ENCODE peak calls at places on chromosomes 12 and 14, in nine cellular contexts. One of them, this sample, is unnamed.

GRCh38 chr14:76772300-76773187 is 11.3 kb downstream of the VASH1 start:
- DNase-seq in cerebellar cortex: no peak
- DNase-seq in WTC11: no peak
- DNase-seq in T47D: no peak
- DNase-seq in hepatic stellate cell: peak
- DNase-seq in caudate nucleus: no peak
- DNase-seq in EL: peak
- DNase-seq in NCI-H226: peak
- DNase-seq in heart right ventricle: peak
- DNase-seq in this sample: peak

GRCh38 chr14:73759183-73759713 is 45.1 kb upstream of the PNMA1 start:
- DNase-seq in cerebellar cortex: peak
- DNase-seq in WTC11: no peak
- DNase-seq in T47D: peak
- DNase-seq in hepatic stellate cell: peak
- DNase-seq in caudate nucleus: no peak
- DNase-seq in EL: peak
- DNase-seq in NCI-H226: peak
- DNase-seq in heart right ventricle: peak
- DNase-seq in this sample: peak

GRCh38 chr14:54207476-54207875 is 189.3 kb upstream of the CDKN3 start:
- DNase-seq in cerebellar cortex: no peak
- DNase-seq in WTC11: no peak
- DNase-seq in T47D: no peak
- DNase-seq in hepatic stellate cell: no peak
- DNase-seq in caudate nucleus: no peak
- DNase-seq in EL: peak
- DNase-seq in NCI-H226: peak
- DNase-seq in heart right ventricle: no peak
- DNase-seq in this sample: no peak

GRCh38 chr12:123808167-123808566 is 46.1 kb downstream of the DNAH10 start:
- DNase-seq in cerebellar cortex: no peak
- DNase-seq in WTC11: peak
- DNase-seq in T47D: peak
- DNase-seq in hepatic stellate cell: peak
- DNase-seq in caudate nucleus: no peak
- DNase-seq in EL: no peak
- DNase-seq in NCI-H226: no peak
- DNase-seq in heart right ventricle: no peak
- DNase-seq in this sample: peak

GRCh38 chr12:87848248-87848868 is 180.8 kb downstream of the C12orf50 start:
- DNase-seq in cerebellar cortex: peak
- DNase-seq in WTC11: no peak
- DNase-seq in T47D: peak
- DNase-seq in hepatic stellate cell: peak
- DNase-seq in caudate nucleus: no peak
- DNase-seq in EL: peak
- DNase-seq in NCI-H226: peak
- DNase-seq in heart right ventricle: peak
- DNase-seq in this sample: no peak

GRCh38 chr12:7303230-7303629 is 642 bp upstream of the ACSM4 start:
- DNase-seq in cerebellar cortex: no peak
- DNase-seq in WTC11: no peak
- DNase-seq in T47D: no peak
- DNase-seq in hepatic stellate cell: no peak
- DNase-seq in caudate nucleus: no peak
- DNase-seq in EL: peak
- DNase-seq in NCI-H226: no peak
- DNase-seq in heart right ventricle: no peak
- DNase-seq in this sample: no peak

GRCh38 chr12:81963651-81964050 is 204.5 kb upstream of the PPFIA2 start:
- DNase-seq in cerebellar cortex: no peak
- DNase-seq in WTC11: no peak
- DNase-seq in T47D: no peak
- DNase-seq in hepatic stellate cell: no peak
- DNase-seq in caudate nucleus: no peak
- DNase-seq in EL: no peak
- DNase-seq in NCI-H226: no peak
- DNase-seq in heart right ventricle: no peak
- DNase-seq in this sample: no peak

GRCh38 chr12:5083955-5084849 is 40.5 kb downstream of the KCNA5 start:
- DNase-seq in cerebellar cortex: peak
- DNase-seq in WTC11: no peak
- DNase-seq in T47D: peak
- DNase-seq in hepatic stellate cell: peak
- DNase-seq in caudate nucleus: no peak
- DNase-seq in EL: peak
- DNase-seq in NCI-H226: no peak
- DNase-seq in heart right ventricle: peak
- DNase-seq in this sample: peak

GRCh38 chr14:21436567-21437062 is 19.3 kb downstream of the CHD8 start:
- DNase-seq in cerebellar cortex: peak
- DNase-seq in WTC11: no peak
- DNase-seq in T47D: no peak
- DNase-seq in hepatic stellate cell: peak
- DNase-seq in caudate nucleus: no peak
- DNase-seq in EL: no peak
- DNase-seq in NCI-H226: no peak
- DNase-seq in heart right ventricle: no peak
- DNase-seq in this sample: no peak

GRCh38 chr14:99564256-99564902 is 39.6 kb downstream of the CCDC85C start:
- DNase-seq in cerebellar cortex: peak
- DNase-seq in WTC11: no peak
- DNase-seq in T47D: peak
- DNase-seq in hepatic stellate cell: peak
- DNase-seq in caudate nucleus: no peak
- DNase-seq in EL: peak
- DNase-seq in NCI-H226: peak
- DNase-seq in heart right ventricle: peak
- DNase-seq in this sample: no peak

GRCh38 chr12:32650508-32650907 is 28.6 kb upstream of the DNM1L start:
- DNase-seq in cerebellar cortex: no peak
- DNase-seq in WTC11: no peak
- DNase-seq in T47D: no peak
- DNase-seq in hepatic stellate cell: no peak
- DNase-seq in caudate nucleus: no peak
- DNase-seq in EL: no peak
- DNase-seq in NCI-H226: no peak
- DNase-seq in heart right ventricle: no peak
- DNase-seq in this sample: no peak

GRCh38 chr12:10904686-10905085 is 4.7 kb downstream of the TAS2R13 start:
- DNase-seq in cerebellar cortex: no peak
- DNase-seq in WTC11: no peak
- DNase-seq in T47D: no peak
- DNase-seq in hepatic stellate cell: no peak
- DNase-seq in caudate nucleus: no peak
- DNase-seq in EL: no peak
- DNase-seq in NCI-H226: no peak
- DNase-seq in heart right ventricle: no peak
- DNase-seq in this sample: no peak

GRCh38 chr12:84502907-84503787 is 409.5 kb downstream of the SLC6A15 start:
- DNase-seq in cerebellar cortex: peak
- DNase-seq in WTC11: peak
- DNase-seq in T47D: peak
- DNase-seq in hepatic stellate cell: no peak
- DNase-seq in caudate nucleus: no peak
- DNase-seq in EL: peak
- DNase-seq in NCI-H226: peak
- DNase-seq in heart right ventricle: peak
- DNase-seq in this sample: peak

GRCh38 chr12:101925935-101926334 is 48.6 kb downstream of the DRAM1 start:
- DNase-seq in cerebellar cortex: no peak
- DNase-seq in WTC11: no peak
- DNase-seq in T47D: no peak
- DNase-seq in hepatic stellate cell: no peak
- DNase-seq in caudate nucleus: no peak
- DNase-seq in EL: peak
- DNase-seq in NCI-H226: peak
- DNase-seq in heart right ventricle: no peak
- DNase-seq in this sample: no peak

This sample was measured in posterior cingulate gyrus.